ENCODE peak calls at places on chromosomes 5 and 9, in ten cellular contexts. One of them, this sample, is unnamed.
A peak's percentile ranks its signal among the peaks of the same experiment; 100 is the strongest.

GRCh38 chr5:67659288-67659687 is 462.7 kb upstream of the CD180 start:
- DNase-seq in foreskin fibroblast: no peak
- DNase-seq in breast epithelium: no peak
- DNase-seq in activated CD8-positive, alpha-beta T cell treated with anti-CD3 and anti-CD28 coated beads for 36 hours: no peak
- DNase-seq in nephron progenitor cell: no peak
- DNase-seq in fibroblast of the aortic adventitia: no peak
- DNase-seq in heart left ventricle: no peak
- DNase-seq in suprapubic skin: no peak
- DNase-seq in tibial nerve: no peak
- DNase-seq in fibroblast of lung: peak; percentile 68
- DNase-seq in this sample: no peak

GRCh38 chr9:12778389-12778788 is 3.6 kb downstream of the LURAP1L start:
- DNase-seq in fibroblast of lung: no peak
- DNase-seq in tibial nerve: no peak
- DNase-seq in nephron progenitor cell: no peak
- DNase-seq in activated CD8-positive, alpha-beta T cell treated with anti-CD3 and anti-CD28 coated beads for 36 hours: no peak
- DNase-seq in breast epithelium: no peak
- DNase-seq in fibroblast of the aortic adventitia: peak; percentile 40
- DNase-seq in suprapubic skin: no peak
- DNase-seq in foreskin fibroblast: no peak
- DNase-seq in heart left ventricle: no peak
- DNase-seq in this sample: no peak

GRCh38 chr5:78016831-78017529 is 240.8 kb upstream of the TBCA start:
- DNase-seq in nephron progenitor cell: no peak
- DNase-seq in fibroblast of the aortic adventitia: no peak
- DNase-seq in breast epithelium: no peak
- DNase-seq in fibroblast of lung: no peak
- DNase-seq in suprapubic skin: no peak
- DNase-seq in heart left ventricle: no peak
- DNase-seq in activated CD8-positive, alpha-beta T cell treated with anti-CD3 and anti-CD28 coated beads for 36 hours: no peak
- DNase-seq in tibial nerve: no peak
- DNase-seq in foreskin fibroblast: no peak
- DNase-seq in this sample: no peak

GRCh38 chr5:7436521-7436920 is 40.6 kb downstream of the ADCY2 start:
- DNase-seq in breast epithelium: no peak
- DNase-seq in heart left ventricle: no peak
- DNase-seq in activated CD8-positive, alpha-beta T cell treated with anti-CD3 and anti-CD28 coated beads for 36 hours: no peak
- DNase-seq in nephron progenitor cell: no peak
- DNase-seq in suprapubic skin: no peak
- DNase-seq in foreskin fibroblast: no peak
- DNase-seq in tibial nerve: no peak
- DNase-seq in fibroblast of lung: no peak
- DNase-seq in fibroblast of the aortic adventitia: no peak
- DNase-seq in this sample: no peak

GRCh38 chr5:56666901-56667300 is 148.4 kb upstream of the MAP3K1 start:
- DNase-seq in breast epithelium: no peak
- DNase-seq in suprapubic skin: no peak
- DNase-seq in activated CD8-positive, alpha-beta T cell treated with anti-CD3 and anti-CD28 coated beads for 36 hours: no peak
- DNase-seq in tibial nerve: no peak
- DNase-seq in foreskin fibroblast: no peak
- DNase-seq in fibroblast of the aortic adventitia: no peak
- DNase-seq in fibroblast of lung: no peak
- DNase-seq in nephron progenitor cell: no peak
- DNase-seq in heart left ventricle: no peak
- DNase-seq in this sample: no peak

GRCh38 chr5:134948929-134949328 is 18.8 kb upstream of the CATSPER3 start:
- DNase-seq in breast epithelium: no peak
- DNase-seq in fibroblast of the aortic adventitia: peak; percentile 56
- DNase-seq in tibial nerve: peak; percentile 12
- DNase-seq in nephron progenitor cell: no peak
- DNase-seq in fibroblast of lung: peak; percentile 66
- DNase-seq in foreskin fibroblast: peak; percentile 52
- DNase-seq in suprapubic skin: no peak
- DNase-seq in heart left ventricle: no peak
- DNase-seq in activated CD8-positive, alpha-beta T cell treated with anti-CD3 and anti-CD28 coated beads for 36 hours: no peak
- DNase-seq in this sample: no peak

GRCh38 chr5:125913200-125913599 is 510.0 kb upstream of the GRAMD2B start:
- DNase-seq in breast epithelium: no peak
- DNase-seq in activated CD8-positive, alpha-beta T cell treated with anti-CD3 and anti-CD28 coated beads for 36 hours: no peak
- DNase-seq in nephron progenitor cell: no peak
- DNase-seq in tibial nerve: no peak
- DNase-seq in fibroblast of lung: no peak
- DNase-seq in suprapubic skin: no peak
- DNase-seq in foreskin fibroblast: no peak
- DNase-seq in fibroblast of the aortic adventitia: no peak
- DNase-seq in heart left ventricle: no peak
- DNase-seq in this sample: no peak

GRCh38 chr5:179166171-179166885 is 106.2 kb downstream of the ZNF354C start:
- DNase-seq in fibroblast of lung: no peak
- DNase-seq in breast epithelium: no peak
- DNase-seq in activated CD8-positive, alpha-beta T cell treated with anti-CD3 and anti-CD28 coated beads for 36 hours: no peak
- DNase-seq in fibroblast of the aortic adventitia: no peak
- DNase-seq in nephron progenitor cell: no peak
- DNase-seq in heart left ventricle: peak; percentile 66
- DNase-seq in foreskin fibroblast: no peak
- DNase-seq in tibial nerve: no peak
- DNase-seq in suprapubic skin: peak; percentile 62
- DNase-seq in this sample: no peak

GRCh38 chr9:37292896-37293295 is 129.6 kb upstream of the GRHPR start:
- DNase-seq in fibroblast of the aortic adventitia: no peak
- DNase-seq in breast epithelium: no peak
- DNase-seq in activated CD8-positive, alpha-beta T cell treated with anti-CD3 and anti-CD28 coated beads for 36 hours: no peak
- DNase-seq in foreskin fibroblast: no peak
- DNase-seq in nephron progenitor cell: no peak
- DNase-seq in tibial nerve: no peak
- DNase-seq in fibroblast of lung: no peak
- DNase-seq in heart left ventricle: no peak
- DNase-seq in suprapubic skin: no peak
- DNase-seq in this sample: no peak

GRCh38 chr9:37297592-37297991 is 124.9 kb upstream of the GRHPR start:
- DNase-seq in suprapubic skin: no peak
- DNase-seq in fibroblast of lung: no peak
- DNase-seq in heart left ventricle: no peak
- DNase-seq in activated CD8-positive, alpha-beta T cell treated with anti-CD3 and anti-CD28 coated beads for 36 hours: no peak
- DNase-seq in tibial nerve: no peak
- DNase-seq in nephron progenitor cell: no peak
- DNase-seq in breast epithelium: no peak
- DNase-seq in foreskin fibroblast: no peak
- DNase-seq in fibroblast of the aortic adventitia: no peak
- DNase-seq in this sample: no peak

GRCh38 chr9:37295178-37295577 is 127.3 kb upstream of the GRHPR start:
- DNase-seq in fibroblast of lung: no peak
- DNase-seq in foreskin fibroblast: no peak
- DNase-seq in suprapubic skin: no peak
- DNase-seq in fibroblast of the aortic adventitia: no peak
- DNase-seq in heart left ventricle: no peak
- DNase-seq in tibial nerve: no peak
- DNase-seq in breast epithelium: no peak
- DNase-seq in activated CD8-positive, alpha-beta T cell treated with anti-CD3 and anti-CD28 coated beads for 36 hours: no peak
- DNase-seq in nephron progenitor cell: no peak
- DNase-seq in this sample: no peak

GRCh38 chr9:37293664-37294524 is 128.6 kb upstream of the GRHPR start:
- DNase-seq in suprapubic skin: no peak
- DNase-seq in tibial nerve: no peak
- DNase-seq in activated CD8-positive, alpha-beta T cell treated with anti-CD3 and anti-CD28 coated beads for 36 hours: no peak
- DNase-seq in fibroblast of lung: peak; percentile 17
- DNase-seq in breast epithelium: no peak
- DNase-seq in fibroblast of the aortic adventitia: peak; percentile 48
- DNase-seq in heart left ventricle: no peak
- DNase-seq in foreskin fibroblast: peak; percentile 47
- DNase-seq in nephron progenitor cell: no peak
- DNase-seq in this sample: no peak

DNA sequence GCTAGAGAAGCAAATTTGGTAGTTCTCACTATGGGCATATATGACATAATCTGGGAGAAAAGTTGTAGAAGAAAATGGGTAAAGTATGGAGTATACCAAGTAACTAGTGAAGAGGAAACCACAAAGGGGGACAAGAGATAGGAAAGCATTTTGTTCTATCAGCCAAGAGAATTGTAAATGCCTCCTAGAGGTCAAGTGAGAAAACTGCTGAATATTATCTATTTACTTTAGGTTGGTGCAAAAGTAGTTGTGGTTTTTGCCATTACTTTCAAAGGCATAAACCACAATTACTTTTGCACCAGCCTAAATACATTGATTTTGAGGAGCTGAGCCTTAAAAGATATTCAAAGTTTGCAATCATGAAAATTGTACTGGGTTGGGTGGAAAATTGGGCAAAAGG is 126.7 kb upstream of the GRHPR start:
- DNase-seq in fibroblast of lung: no peak
- DNase-seq in fibroblast of the aortic adventitia: no peak
- DNase-seq in heart left ventricle: no peak
- DNase-seq in foreskin fibroblast: no peak
- DNase-seq in breast epithelium: no peak
- DNase-seq in activated CD8-positive, alpha-beta T cell treated with anti-CD3 and anti-CD28 coated beads for 36 hours: no peak
- DNase-seq in nephron progenitor cell: no peak
- DNase-seq in tibial nerve: no peak
- DNase-seq in suprapubic skin: no peak
- DNase-seq in this sample: no peak
- TF ChIP-seq CTCF in fibroblast of lung: no peak
- TF ChIP-seq CTCF in fibroblast of the aortic adventitia: peak; percentile 4
- TF ChIP-seq CTCF in heart left ventricle: no peak
- TF ChIP-seq CTCF in foreskin fibroblast: no peak
- TF ChIP-seq CTCF in breast epithelium: no peak
- TF ChIP-seq CTCF in activated CD8-positive, alpha-beta T cell treated with anti-CD3 and anti-CD28 coated beads for 36 hours: peak; percentile 39
- TF ChIP-seq CTCF in nephron progenitor cell: peak; percentile 16
- TF ChIP-seq CTCF in tibial nerve: no peak
- TF ChIP-seq CTCF in suprapubic skin: no peak
- TF ChIP-seq CTCF in this sample: peak; percentile 30

GRCh38 chr9:21141427-21141882 is at the start of gene IFNW1:
- DNase-seq in foreskin fibroblast: peak; percentile 58
- DNase-seq in heart left ventricle: no peak
- DNase-seq in activated CD8-positive, alpha-beta T cell treated with anti-CD3 and anti-CD28 coated beads for 36 hours: no peak
- DNase-seq in breast epithelium: no peak
- DNase-seq in nephron progenitor cell: no peak
- DNase-seq in fibroblast of lung: no peak
- DNase-seq in fibroblast of the aortic adventitia: no peak
- DNase-seq in suprapubic skin: no peak
- DNase-seq in tibial nerve: no peak
- DNase-seq in this sample: no peak
- TF ChIP-seq CTCF in foreskin fibroblast: peak; percentile 37
- TF ChIP-seq CTCF in heart left ventricle: no peak
- TF ChIP-seq CTCF in activated CD8-positive, alpha-beta T cell treated with anti-CD3 and anti-CD28 coated beads for 36 hours: no peak
- TF ChIP-seq CTCF in breast epithelium: no peak
- TF ChIP-seq CTCF in nephron progenitor cell: no peak
- TF ChIP-seq CTCF in fibroblast of lung: peak; percentile 37
- TF ChIP-seq CTCF in fibroblast of the aortic adventitia: peak; percentile 25
- TF ChIP-seq CTCF in suprapubic skin: no peak
- TF ChIP-seq CTCF in tibial nerve: no peak
- TF ChIP-seq CTCF in this sample: no peak

DNA sequence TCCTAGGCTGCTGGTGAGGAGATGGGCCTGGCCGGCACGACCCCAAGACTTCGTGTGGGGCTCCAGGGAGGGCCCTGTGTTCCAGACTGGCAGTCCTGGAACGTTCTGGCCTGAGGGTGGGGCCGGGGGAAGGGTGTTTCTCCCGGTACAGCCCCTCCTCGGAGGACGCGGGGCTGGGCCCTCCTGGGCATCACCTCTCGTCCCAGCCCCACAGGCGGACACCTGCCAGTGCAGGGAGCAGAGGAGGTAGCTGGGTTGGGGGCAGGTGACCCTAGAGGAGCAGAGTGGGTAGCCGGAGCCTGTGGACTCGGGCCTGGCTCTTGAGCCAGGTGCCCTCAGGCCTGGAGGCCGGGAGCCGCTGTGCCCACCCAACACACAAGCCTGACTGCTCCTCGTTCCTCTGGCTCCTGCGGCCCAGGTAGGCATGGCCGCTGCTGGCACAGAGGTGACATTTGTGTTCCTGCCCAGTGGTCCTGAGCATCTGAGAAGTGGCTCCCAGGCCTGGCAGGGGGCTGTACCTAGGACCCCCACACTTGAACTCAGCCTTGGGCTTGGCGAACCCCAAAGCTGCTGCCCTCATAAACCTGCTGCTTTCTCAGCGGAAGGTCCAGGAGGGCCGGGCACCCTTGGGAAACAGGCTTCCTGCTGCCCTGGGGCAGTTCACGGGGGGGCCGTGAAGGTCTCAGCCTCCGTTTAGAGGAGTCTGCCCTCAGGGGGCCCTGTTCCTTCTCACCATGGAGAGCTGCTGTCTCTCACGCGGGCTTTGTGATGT is 817 bp downstream of the SLC6A19 start:
- DNase-seq in nephron progenitor cell: no peak
- DNase-seq in breast epithelium: no peak
- DNase-seq in heart left ventricle: peak; percentile 50
- DNase-seq in suprapubic skin: no peak
- DNase-seq in fibroblast of lung: no peak
- DNase-seq in tibial nerve: no peak
- DNase-seq in fibroblast of the aortic adventitia: no peak
- DNase-seq in foreskin fibroblast: no peak
- DNase-seq in activated CD8-positive, alpha-beta T cell treated with anti-CD3 and anti-CD28 coated beads for 36 hours: no peak
- DNase-seq in this sample: peak; percentile 23
- TF ChIP-seq CTCF in nephron progenitor cell: no peak
- TF ChIP-seq CTCF in breast epithelium: no peak
- TF ChIP-seq CTCF in heart left ventricle: no peak
- TF ChIP-seq CTCF in suprapubic skin: no peak
- TF ChIP-seq CTCF in fibroblast of lung: no peak
- TF ChIP-seq CTCF in tibial nerve: no peak
- TF ChIP-seq CTCF in fibroblast of the aortic adventitia: no peak
- TF ChIP-seq CTCF in foreskin fibroblast: no peak
- TF ChIP-seq CTCF in activated CD8-positive, alpha-beta T cell treated with anti-CD3 and anti-CD28 coated beads for 36 hours: no peak
- TF ChIP-seq CTCF in this sample: no peak

GRCh38 chr9:130834371-130835311 is at the start of gene ABL1:
- DNase-seq in nephron progenitor cell: peak; percentile 73
- DNase-seq in tibial nerve: peak; percentile 64
- DNase-seq in heart left ventricle: peak; percentile 83
- DNase-seq in fibroblast of the aortic adventitia: peak; percentile 83
- DNase-seq in fibroblast of lung: peak; percentile 88
- DNase-seq in breast epithelium: peak; percentile 67
- DNase-seq in suprapubic skin: peak; percentile 82
- DNase-seq in activated CD8-positive, alpha-beta T cell treated with anti-CD3 and anti-CD28 coated beads for 36 hours: peak; percentile 90
- DNase-seq in foreskin fibroblast: peak; percentile 89
- DNase-seq in this sample: peak; percentile 70

GRCh38 chr9:130837644-130838043 is 2.6 kb downstream of the ABL1 start:
- DNase-seq in nephron progenitor cell: no peak
- DNase-seq in tibial nerve: no peak
- DNase-seq in activated CD8-positive, alpha-beta T cell treated with anti-CD3 and anti-CD28 coated beads for 36 hours: no peak
- DNase-seq in fibroblast of the aortic adventitia: no peak
- DNase-seq in breast epithelium: no peak
- DNase-seq in suprapubic skin: peak; percentile 10
- DNase-seq in fibroblast of lung: no peak
- DNase-seq in heart left ventricle: no peak
- DNase-seq in foreskin fibroblast: no peak
- DNase-seq in this sample: no peak

GRCh38 chr9:130833324-130833990 is 1.6 kb upstream of the ABL1 start:
- DNase-seq in nephron progenitor cell: no peak
- DNase-seq in foreskin fibroblast: peak; percentile 73
- DNase-seq in tibial nerve: no peak
- DNase-seq in heart left ventricle: no peak
- DNase-seq in fibroblast of the aortic adventitia: no peak
- DNase-seq in activated CD8-positive, alpha-beta T cell treated with anti-CD3 and anti-CD28 coated beads for 36 hours: no peak
- DNase-seq in fibroblast of lung: peak; percentile 75
- DNase-seq in breast epithelium: no peak
- DNase-seq in suprapubic skin: no peak
- DNase-seq in this sample: no peak

GRCh38 chr9:130837002-130837511 is 2.0 kb downstream of the ABL1 start:
- DNase-seq in activated CD8-positive, alpha-beta T cell treated with anti-CD3 and anti-CD28 coated beads for 36 hours: no peak
- DNase-seq in heart left ventricle: no peak
- DNase-seq in fibroblast of lung: peak; percentile 62
- DNase-seq in tibial nerve: no peak
- DNase-seq in fibroblast of the aortic adventitia: peak; percentile 92
- DNase-seq in suprapubic skin: peak; percentile 39
- DNase-seq in nephron progenitor cell: no peak
- DNase-seq in breast epithelium: no peak
- DNase-seq in foreskin fibroblast: peak; percentile 91
- DNase-seq in this sample: no peak

GRCh38 chr9:130835441-130836298 is 616 bp downstream of the ABL1 start:
- DNase-seq in heart left ventricle: peak; percentile 68
- DNase-seq in breast epithelium: no peak
- DNase-seq in foreskin fibroblast: peak; percentile 53
- DNase-seq in tibial nerve: no peak
- DNase-seq in fibroblast of the aortic adventitia: peak; percentile 68
- DNase-seq in fibroblast of lung: peak; percentile 73
- DNase-seq in suprapubic skin: peak; percentile 28
- DNase-seq in nephron progenitor cell: peak; percentile 60
- DNase-seq in activated CD8-positive, alpha-beta T cell treated with anti-CD3 and anti-CD28 coated beads for 36 hours: peak; percentile 54
- DNase-seq in this sample: peak; percentile 57
- TF ChIP-seq CTCF in heart left ventricle: no peak
- TF ChIP-seq CTCF in breast epithelium: no peak
- TF ChIP-seq CTCF in foreskin fibroblast: no peak
- TF ChIP-seq CTCF in tibial nerve: no peak
- TF ChIP-seq CTCF in fibroblast of the aortic adventitia: no peak
- TF ChIP-seq CTCF in fibroblast of lung: no peak
- TF ChIP-seq CTCF in suprapubic skin: no peak
- TF ChIP-seq CTCF in nephron progenitor cell: no peak
- TF ChIP-seq CTCF in activated CD8-positive, alpha-beta T cell treated with anti-CD3 and anti-CD28 coated beads for 36 hours: no peak
- TF ChIP-seq CTCF in this sample: no peak

This sample was measured in glutamatergic neuron.